ENCODE peak calls at places on chromosomes 11 and 22, in five cellular contexts. L, S, T, A and Q are unnamed samples.

GRCh38 chr11:116193321-116194114 is 579.3 kb downstream of the BUD13 start:
- DNase-seq in S (peak; percentile 2), A (peak; percentile 46), L (no peak), T (peak; percentile 53), Q (peak; percentile 85)

GRCh38 chr11:69348414-69349235 is 54.7 kb downstream of the MYEOV start:
- DNase-seq in S (no peak), T (no peak), A (no peak), L (no peak), Q (no peak)

GRCh38 chr11:100816823-100817222 is 129.7 kb downstream of the ARHGAP42 start:
- DNase-seq in T (no peak), A (no peak), S (no peak), L (no peak), Q (no peak)

GRCh38 chr11:77602385-77603105 is 12.8 kb downstream of the AQP11 start:
- DNase-seq in L (no peak), T (peak; percentile 83), S (peak; percentile 89), A (peak; percentile 89), Q (no peak)

GRCh38 chr11:42243370-42243769 is 783.9 kb upstream of the LRRC4C start:
- DNase-seq in T (no peak), L (no peak), S (no peak), A (no peak), Q (no peak)

GRCh38 chr11:129815596-129816461 is at the start of gene TMEM45B:
- DNase-seq in S (no peak), A (no peak), L (no peak), T (no peak), Q (peak; percentile 80)

GRCh38 chr11:90332415-90332814 is 109.6 kb upstream of the CHORDC1 start:
- DNase-seq in T (no peak), S (peak; percentile 50), A (peak; percentile 6), L (no peak), Q (no peak)

GRCh38 chr11:61701298-61701993 is 21.3 kb downstream of the DAGLA start:
- DNase-seq in T (peak; percentile 13), A (no peak), S (no peak), L (no peak), Q (peak; percentile 89)

GRCh38 chr11:122363306-122363705 is 247.3 kb upstream of the BLID start:
- DNase-seq in S (no peak), L (no peak), T (no peak), A (peak; percentile 66), Q (no peak)

GRCh38 chr22:46937185-46937584 is 174.7 kb downstream of the TBC1D22A start:
- DNase-seq in T (no peak), A (no peak), S (no peak), L (no peak), Q (no peak)

GRCh38 chr22:49962751-49963646 is 2.4 kb downstream of the PIM3 start:
- DNase-seq in T (no peak), L (no peak), S (no peak), A (no peak), Q (peak; percentile 48)

GRCh38 chr22:49964136-49964492 is 3.5 kb downstream of the PIM3 start:
- DNase-seq in L (no peak), T (no peak), A (no peak), S (no peak), Q (peak; percentile 43)

GRCh38 chr22:49964493-49965290 is 4.1 kb downstream of the PIM3 start:
- DNase-seq in L (no peak), A (no peak), S (no peak), T (no peak), Q (peak; percentile 43)

GRCh38 chr22:49962012-49962750 is 1.6 kb downstream of the PIM3 start:
- DNase-seq in A (peak; percentile 92), T (peak; percentile 93), S (peak; percentile 93), L (peak; percentile 89), Q (peak; percentile 97)

DNA sequence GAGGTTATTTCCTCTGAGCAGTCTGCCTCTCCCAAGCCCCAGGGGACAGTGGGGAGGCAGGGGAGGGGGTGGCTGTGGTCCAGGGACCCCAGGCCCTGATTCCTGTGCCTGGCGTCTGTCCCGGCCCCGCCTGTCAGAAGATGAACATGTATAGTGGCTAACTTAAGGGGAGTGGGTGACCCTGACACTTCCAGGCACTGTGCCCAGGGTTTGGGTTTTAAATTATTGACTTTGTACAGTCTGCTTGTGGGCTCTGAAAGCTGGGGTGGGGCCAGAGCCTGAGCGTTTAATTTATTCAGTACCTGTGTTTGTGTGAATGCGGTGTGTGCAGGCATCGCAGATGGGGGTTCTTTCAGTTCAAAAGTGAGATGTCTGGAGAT is 3.1 kb downstream of the PIM3 start:
- DNase-seq in S (no peak), A (no peak), L (no peak), T (no peak), Q (no peak)
- H3K4me3 ChIP-seq in S (peak overlapping the region; percentile 93), A (no peak overlapping the region), L (peak overlapping the region; percentile 87), T (no peak overlapping the region), Q (no peak overlapping the region)

DNA sequence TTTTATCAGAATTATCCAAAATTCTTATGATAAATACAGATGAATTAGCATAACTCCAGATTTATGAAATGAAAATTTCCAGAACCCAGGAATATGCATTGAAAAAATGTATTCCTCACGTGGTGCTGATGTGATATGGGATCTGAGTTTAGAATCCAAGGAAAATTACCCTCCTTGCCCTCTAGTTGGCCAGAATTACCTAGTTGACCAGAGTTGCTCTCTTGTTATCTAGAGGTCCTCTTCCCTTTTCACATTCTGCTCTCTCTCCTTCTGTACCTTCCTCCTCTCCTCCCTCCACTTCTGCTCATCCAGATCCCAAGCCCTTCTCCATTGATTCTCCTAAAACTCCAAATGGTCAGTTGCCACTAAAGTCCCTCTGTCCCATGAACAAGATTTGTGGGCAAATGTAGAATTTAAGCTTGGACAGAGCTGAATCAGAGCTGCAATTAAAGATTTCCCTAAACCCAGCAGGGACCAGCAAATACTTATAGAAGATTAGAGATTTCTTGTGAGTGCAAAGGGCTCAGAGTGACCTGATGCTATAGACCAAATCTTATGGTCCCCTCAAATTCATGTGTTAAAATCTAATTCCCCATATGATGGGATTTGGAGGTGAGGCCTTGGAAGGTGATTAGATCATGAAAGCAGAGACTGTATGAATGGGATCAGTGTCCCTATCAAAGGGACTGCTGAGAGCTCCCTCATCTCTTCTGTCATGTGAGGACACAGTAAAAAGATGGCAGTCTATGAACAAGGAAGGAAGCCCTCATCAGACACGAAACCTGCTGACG is 103.2 kb upstream of the IGLL5 start:
- DNase-seq in A (no peak), S (no peak), T (no peak), L (no peak), Q (peak; percentile 42)
- H3K27me3 ChIP-seq in A (peaks cover 11% of the 10 kb centered on the region), S (no peaks in the 10 kb centered on the region), T (no peaks in the 10 kb centered on the region), L (no peaks in the 10 kb centered on the region), Q (peaks cover 12% of the 10 kb centered on the region)

GRCh38 chr11:7651700-7652099 is 21.6 kb downstream of the CYB5R2 start:
- DNase-seq in T (no peak), L (no peak), S (no peak), A (no peak), Q (no peak)
- H3K36me3 ChIP-seq in T (no peaks in the 10 kb centered on the region), L (peaks cover 12% of the 10 kb centered on the region), S (no peaks in the 10 kb centered on the region), A (no peaks in the 10 kb centered on the region), Q (no peaks in the 10 kb centered on the region)

GRCh38 chr22:30385913-30386312 is 1.3 kb downstream of the RNF215 start:
- DNase-seq in L (no peak), A (no peak), S (no peak), T (no peak), Q (no peak)
- H3K4me3 ChIP-seq in L (no peak overlapping the region), A (no peak overlapping the region), S (no peak overlapping the region), T (no peak overlapping the region), Q (no peak overlapping the region)

GRCh38 chr11:19225123-19225522 is 15.6 kb downstream of the E2F8 start:
- DNase-seq in A (no peak), T (no peak), L (no peak), S (no peak), Q (no peak)

GRCh38 chr11:19228956-19229355 is 11.8 kb downstream of the E2F8 start:
- DNase-seq in S (no peak), T (no peak), L (no peak), A (no peak), Q (no peak)

GRCh38 chr11:19225599-19225998 is 15.1 kb downstream of the E2F8 start:
- DNase-seq in T (no peak), S (no peak), A (no peak), L (no peak), Q (no peak)

GRCh38 chr11:19229671-19230070 is 11.1 kb downstream of the E2F8 start:
- DNase-seq in S (no peak), T (no peak), A (no peak), L (no peak), Q (no peak)

DNA sequence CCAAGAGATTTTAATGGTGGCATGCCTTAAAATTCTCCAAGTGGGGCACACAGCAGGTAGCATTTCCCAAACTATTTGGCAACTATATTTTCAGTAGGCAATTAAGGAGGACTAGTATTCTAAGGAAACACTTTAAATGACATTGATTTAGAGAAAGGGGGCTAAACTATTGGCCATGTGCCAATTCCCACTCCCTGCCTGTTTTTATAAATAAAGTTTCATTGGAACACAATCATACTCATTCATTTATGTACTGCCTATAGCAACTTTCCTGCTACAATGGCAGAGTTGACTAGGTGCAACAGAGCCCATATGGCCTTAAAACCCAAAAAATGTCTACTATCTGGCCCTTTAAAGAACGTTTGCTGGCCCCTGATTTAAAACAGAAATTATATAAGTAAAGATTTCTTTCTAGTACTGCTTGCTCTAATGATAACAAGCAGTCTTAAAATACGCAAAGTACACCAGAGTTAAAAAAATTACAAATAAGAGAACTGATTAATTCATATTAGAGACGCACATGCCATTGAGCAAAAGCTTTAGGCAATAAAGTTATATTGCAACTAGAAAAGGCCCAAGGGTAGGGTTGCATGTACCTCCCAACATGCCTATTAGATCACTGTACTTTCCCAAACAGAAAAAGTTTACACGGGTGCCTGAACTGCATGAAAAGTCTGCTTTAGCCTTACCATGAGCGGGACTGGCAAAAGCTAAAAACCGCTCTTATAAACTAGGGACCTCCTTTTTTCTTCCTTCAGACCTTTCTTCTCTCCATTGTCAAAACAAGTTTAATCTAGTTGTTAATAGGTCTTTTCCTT is 14.2 kb downstream of the E2F8 start:
- DNase-seq in S (no peak), T (no peak), A (no peak), L (no peak), Q (no peak)
- H3K27me3 ChIP-seq in S (no peaks in the 10 kb centered on the region), T (no peaks in the 10 kb centered on the region), A (no peaks in the 10 kb centered on the region), L (no peaks in the 10 kb centered on the region), Q (no peaks in the 10 kb centered on the region)

GRCh38 chr11:67291481-67292381 is 2.6 kb downstream of the ANKRD13D start:
- DNase-seq in T (no peak), A (no peak), L (no peak), S (no peak), Q (no peak)
- H3K36me3 ChIP-seq in T (peaks cover 17% of the 10 kb centered on the region), A (peaks cover 27% of the 10 kb centered on the region), L (peaks cover 10% of the 10 kb centered on the region), S (no peaks in the 10 kb centered on the region), Q (peaks cover 2% of the 10 kb centered on the region)

GRCh38 chr22:37526376-37526775 is 7.2 kb upstream of the CARD10 start:
- DNase-seq in S (peak; percentile 99), L (no peak), A (peak; percentile 93), T (no peak), Q (no peak)
- H3K4me3 ChIP-seq in S (no peak overlapping the region), L (no peak overlapping the region), A (no peak overlapping the region), T (no peak overlapping the region), Q (no peak overlapping the region)

DNA sequence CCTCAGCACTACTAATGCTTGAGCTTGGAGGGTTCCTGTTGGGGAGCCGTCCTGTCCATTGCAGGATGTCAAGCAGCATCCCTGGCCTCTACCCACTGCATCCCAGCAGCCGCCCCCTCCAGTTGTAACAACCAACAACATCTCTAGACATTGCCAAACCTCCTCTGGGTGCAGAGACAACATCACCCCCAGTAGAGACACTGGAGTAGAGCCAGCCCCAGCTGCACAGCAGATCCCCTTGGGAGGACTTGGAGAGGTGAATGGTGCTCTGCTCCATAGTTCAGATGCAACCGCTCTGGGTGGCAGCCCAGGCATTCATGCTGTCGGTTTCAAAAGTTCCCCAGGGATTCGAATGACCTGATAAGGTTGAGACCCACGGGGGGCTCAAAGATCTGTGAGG is 259.0 kb downstream of the MN1 start:
- DNase-seq in T (no peak), A (no peak), S (no peak), L (no peak), Q (no peak)
- H3K27me3 ChIP-seq in T (peaks cover 16% of the 10 kb centered on the region), A (no peaks in the 10 kb centered on the region), S (no peaks in the 10 kb centered on the region), L (no peaks in the 10 kb centered on the region), Q (no peaks in the 10 kb centered on the region)